ENCODE peak calls at places on chromosomes 12 and 14, in four cellular contexts. J is GM23338, Y is PC-3, T is hepatocyte. A is an unnamed sample.

GRCh38 chr12:62435337-62436163 is 31.1 kb upstream of the MON2 start:
- DNase-seq in J (peak; percentile 90), Y (peak; percentile 77), T (peak; percentile 80), A (peak; percentile 40)

GRCh38 chr12:55933158-55933798 is 2.3 kb downstream of the DGKA start:
- DNase-seq in J (no peak), Y (peak; percentile 91), T (no peak), A (no peak)

GRCh38 chr12:79012616-79013015 is 148.0 kb downstream of the SYT1 start:
- DNase-seq in J (no peak), Y (no peak), T (no peak), A (no peak)

GRCh38 chr14:65159281-65160062 is 57.2 kb upstream of the MAX start:
- DNase-seq in J (no peak), Y (no peak), T (no peak), A (no peak)

GRCh38 chr14:20681348-20682126 is 2.8 kb upstream of the RNASE4 start:
- DNase-seq in J (peak; percentile 92), Y (peak; percentile 97), T (peak; percentile 94), A (peak; percentile 73)

GRCh38 chr14:50116986-50117385 is 614 bp upstream of the VCPKMT start:
- DNase-seq in J (no peak), Y (no peak), T (no peak), A (no peak)

GRCh38 chr14:32702571-32702970 is 236.1 kb upstream of the NPAS3 start:
- DNase-seq in J (peak; percentile 69), Y (no peak), T (no peak), A (peak; percentile 48)

GRCh38 chr12:50822082-50822481 is 20.6 kb upstream of the TMPRSS12 start:
- DNase-seq in J (no peak), Y (no peak), T (no peak), A (no peak)

GRCh38 chr12:92505373-92506340 is 197.1 kb upstream of the PLEKHG7 start:
- DNase-seq in J (no peak), Y (no peak), T (peak; percentile 23), A (no peak)

GRCh38 chr12:65720136-65720535 is 104.1 kb upstream of the HMGA2 start:
- DNase-seq in J (no peak), Y (no peak), T (no peak), A (no peak)

GRCh38 chr14:96104469-96105057 is 65.4 kb downstream of the C14orf132 start:
- DNase-seq in J (no peak), Y (peak; percentile 22), T (peak; percentile 80), A (peak; percentile 76)

GRCh38 chr12:58566599-58566998 is 353.7 kb downstream of the LRIG3 start:
- DNase-seq in J (no peak), Y (peak; percentile 90), T (no peak), A (no peak)

GRCh38 chr12:113310489-113310888 is 24.4 kb downstream of the SLC8B1 start:
- DNase-seq in J (peak; percentile 64), Y (peak; percentile 51), T (no peak), A (no peak)

GRCh38 chr12:26122681-26123481 is 2.0 kb downstream of the BHLHE41 start:
- DNase-seq in J (peak; percentile 61), Y (peak; percentile 74), T (peak; percentile 62), A (peak; percentile 76)

DNA sequence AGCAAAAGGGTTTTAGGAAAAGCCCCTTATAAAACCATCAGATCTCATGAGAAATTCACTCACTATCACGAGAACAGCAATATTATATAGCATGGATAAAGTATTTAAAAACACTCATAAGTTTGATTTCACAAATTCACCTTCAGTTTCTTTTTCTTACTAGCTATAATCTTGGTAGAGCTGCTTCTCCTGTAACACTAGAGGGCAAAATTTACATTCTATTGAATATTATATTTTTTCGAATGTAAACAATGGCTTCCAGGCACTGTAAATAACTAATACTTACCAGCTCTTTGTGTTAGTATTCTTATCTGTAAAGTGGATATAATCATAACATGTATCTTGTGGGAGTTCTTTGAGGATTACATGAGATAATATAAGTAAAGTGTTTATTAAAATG is 259.6 kb downstream of the CCER1 start:
- DNase-seq in J (no peak), Y (peak; percentile 56), T (no peak), A (peak; percentile 21)
- TF ChIP-seq CTCF in J (peak; percentile 12), Y (peak; percentile 79), T (no peak), A (peak; percentile 32)

DNA sequence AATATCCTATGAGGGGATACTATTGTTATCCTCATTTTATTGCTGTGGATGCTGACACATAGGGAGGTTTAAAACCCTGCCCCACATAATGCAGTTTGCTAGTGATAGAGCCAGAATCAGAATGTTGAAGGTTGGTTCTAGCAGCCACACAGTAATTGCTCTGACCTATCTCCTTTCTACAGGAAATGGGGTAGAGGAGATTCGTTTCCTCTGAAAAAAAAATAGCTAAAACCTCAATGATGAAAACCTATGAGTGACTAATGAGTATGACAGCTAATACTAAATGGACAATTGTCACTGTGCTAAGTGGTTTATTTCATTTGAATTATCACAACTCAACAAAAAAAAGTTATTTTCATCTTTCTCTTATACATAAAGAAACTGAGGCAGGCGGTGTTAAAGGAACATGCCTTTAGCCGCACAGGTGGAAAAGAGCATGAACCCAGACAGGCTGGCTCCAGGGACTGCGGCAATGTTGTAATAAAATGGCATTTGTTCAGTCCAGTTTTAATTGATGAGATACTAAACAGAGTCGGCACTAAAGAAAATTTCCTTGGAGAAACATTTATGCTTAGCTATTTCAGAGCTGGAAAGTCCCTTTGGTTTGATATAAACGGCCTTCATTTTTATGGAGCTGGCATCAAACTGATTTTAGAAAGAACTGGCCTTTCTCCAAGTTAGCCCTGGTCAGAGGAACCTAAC is 881.0 kb downstream of the NRXN3 start:
- DNase-seq in J (no peak), Y (no peak), T (no peak), A (no peak)
- TF ChIP-seq EZH2phosphoT487 in J (no peak), Y (no peak), T (no peak), A (no peak)

GRCh38 chr12:108126212-108126611 is 2.9 kb upstream of the WSCD2 start:
- DNase-seq in J (no peak), Y (no peak), T (no peak), A (no peak)

GRCh38 chr12:108128221-108129016 is 669 bp upstream of the WSCD2 start:
- DNase-seq in J (no peak), Y (no peak), T (no peak), A (no peak)

GRCh38 chr12:108127654-108128053 is 1.4 kb upstream of the WSCD2 start:
- DNase-seq in J (no peak), Y (no peak), T (no peak), A (no peak)

GRCh38 chr12:108125073-108125472 is 4.0 kb upstream of the WSCD2 start:
- DNase-seq in J (no peak), Y (no peak), T (no peak), A (no peak)

DNA sequence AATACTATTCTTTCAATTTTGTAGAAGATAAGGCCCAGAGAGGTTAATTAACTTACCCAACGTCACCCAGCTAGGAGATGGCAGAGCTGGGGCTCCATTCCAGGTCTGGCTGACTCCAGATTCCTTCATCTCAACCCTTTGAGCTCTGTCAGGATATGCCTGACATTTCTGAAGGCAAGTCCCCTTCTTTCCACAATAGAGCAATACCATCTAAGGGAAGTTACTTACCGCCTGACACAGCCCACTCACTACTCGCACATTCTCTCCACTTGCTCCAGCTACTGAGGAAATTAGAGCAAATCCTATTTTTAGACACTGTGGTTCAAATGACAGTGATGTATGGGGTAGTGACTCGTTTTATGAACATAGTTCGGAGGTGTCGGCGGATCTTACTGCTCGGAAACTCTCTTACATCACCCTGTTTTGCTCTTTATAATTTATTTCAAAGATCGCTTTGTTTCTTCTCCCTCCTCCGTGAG is 2.1 kb upstream of the WSCD2 start:
- DNase-seq in J (no peak), Y (no peak), T (no peak), A (no peak)
- H3K27me3 ChIP-seq in J (peaks cover 26% of the 10 kb centered on the region), Y (peaks cover 68% of the 10 kb centered on the region), T (peaks cover 45% of the 10 kb centered on the region), A (peaks cover 28% of the 10 kb centered on the region)

GRCh38 chr14:45156067-45156466 is 20.3 kb downstream of the FANCM start:
- DNase-seq in J (no peak), Y (no peak), T (no peak), A (no peak)
- TF ChIP-seq CTCF in J (no peak), Y (no peak), T (no peak), A (no peak)

GRCh38 chr12:116127858-116128257 is 149.6 kb downstream of the MED13L start:
- DNase-seq in J (no peak), Y (no peak), T (no peak), A (no peak)

GRCh38 chr12:116128779-116129178 is 148.7 kb downstream of the MED13L start:
- DNase-seq in J (no peak), Y (no peak), T (no peak), A (no peak)

GRCh38 chr12:116133149-116133548 is 144.3 kb downstream of the MED13L start:
- DNase-seq in J (no peak), Y (peak; percentile 43), T (no peak), A (no peak)

GRCh38 chr12:116133609-116134214 is 143.8 kb downstream of the MED13L start:
- DNase-seq in J (no peak), Y (no peak), T (no peak), A (no peak)

GRCh38 chr12:116130431-116130830 is 147.1 kb downstream of the MED13L start:
- DNase-seq in J (no peak), Y (no peak), T (no peak), A (no peak)
- TF ChIP-seq EZH2phosphoT487 in J (no peak), Y (no peak), T (no peak), A (no peak)

DNA sequence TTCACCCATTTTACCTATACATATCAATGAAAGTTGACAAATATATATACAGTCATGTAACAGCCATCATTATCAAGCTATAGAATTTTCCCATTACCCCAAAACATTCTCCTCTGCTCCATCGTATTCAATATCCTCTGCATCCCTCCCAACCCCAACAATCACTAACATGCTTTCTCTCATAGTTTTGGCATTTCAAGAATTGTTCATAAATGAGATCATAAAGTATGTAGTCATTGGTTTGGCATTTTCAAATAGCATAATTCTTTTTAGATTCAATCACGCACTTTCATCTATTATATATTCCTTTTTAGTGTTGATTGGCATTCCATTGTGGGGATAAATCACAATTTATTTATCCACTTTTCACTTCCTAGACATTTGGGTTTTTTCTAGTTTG is 866.0 kb upstream of the TMEM132C start:
- DNase-seq in J (no peak), Y (peak; percentile 74), T (no peak), A (no peak)
- H3K27me3 ChIP-seq in J (no peaks in the 10 kb centered on the region), Y (no peaks in the 10 kb centered on the region), T (no peaks in the 10 kb centered on the region), A (no peaks in the 10 kb centered on the region)

DNA sequence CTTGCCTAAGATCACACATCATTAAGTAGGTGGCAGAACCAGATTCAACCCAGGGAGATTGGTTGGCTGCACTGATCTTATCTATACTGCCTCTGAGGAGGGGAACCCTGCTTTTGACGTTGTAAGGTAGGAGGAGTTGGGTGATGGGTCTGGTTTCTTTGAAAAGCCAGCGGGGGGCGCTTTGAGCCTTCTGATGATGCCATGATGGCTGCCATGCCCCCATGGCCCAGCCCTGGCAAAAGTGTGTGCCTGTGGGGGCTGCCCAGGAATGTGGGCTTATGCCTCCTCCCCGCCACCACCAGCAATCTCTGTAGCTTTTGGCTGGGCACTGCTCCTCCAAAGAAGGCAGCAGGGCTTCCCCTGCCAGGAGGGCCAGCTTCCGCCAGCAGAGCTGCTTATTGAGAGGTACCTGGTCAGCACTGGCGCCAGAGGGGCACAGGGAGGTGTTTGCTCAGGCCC is 224.3 kb downstream of the SLC41A2 start:
- DNase-seq in J (peak; percentile 80), Y (peak; percentile 44), T (no peak), A (no peak)
- TF ChIP-seq CTCF in J (peak; percentile 51), Y (peak; percentile 56), T (no peak), A (peak; percentile 13)